ENCODE peak calls at places on chromosomes 6 and 20, in four cellular contexts. G, U, V and I are unnamed samples.

GRCh38 chr6:123116370-123116769 is 120.3 kb downstream of the CLVS2 start:
- DNase-seq in G (no peak), U (no peak), V (no peak), I (no peak)

GRCh38 chr6:170031096-170031471 is 259.8 kb downstream of the DLL1 start:
- DNase-seq in G (peak), U (no peak), V (peak), I (no peak)

GRCh38 chr20:64077876-64078551 is 1.3 kb downstream of the RGS19 start:
- DNase-seq in G (no peak), U (no peak), V (no peak), I (no peak)

GRCh38 chr6:20575125-20575524 is 40.9 kb downstream of the CDKAL1 start:
- DNase-seq in G (no peak), U (no peak), V (no peak), I (no peak)

GRCh38 chr20:59248031-59248684 is 52.3 kb upstream of the EDN3 start:
- DNase-seq in G (no peak), U (no peak), V (no peak), I (no peak)

GRCh38 chr6:156949376-156949775 is 172.2 kb downstream of the ARID1B start:
- DNase-seq in G (no peak), U (no peak), V (no peak), I (no peak)

GRCh38 chr20:11654766-11655165 is 262.9 kb upstream of the BTBD3 start:
- DNase-seq in G (no peak), U (no peak), V (no peak), I (no peak)

GRCh38 chr6:33160728-33161323 is 31.4 kb downstream of the COL11A2 start:
- DNase-seq in G (no peak), U (peak), V (peak), I (no peak)

GRCh38 chr6:62283828-62284411 is 2.1 kb downstream of the KHDRBS2 start:
- DNase-seq in G (no peak), U (no peak), V (no peak), I (peak)

GRCh38 chr6:73394577-73395354 is at the start of gene DDX43:
- DNase-seq in G (peak), U (peak), V (peak), I (no peak)

GRCh38 chr6:28922841-28923317 is 906 bp downstream of the TRIM27 start:
- DNase-seq in G (no peak), U (no peak), V (no peak), I (peak)

GRCh38 chr6:144657691-144658090 is 372.6 kb downstream of the UTRN start:
- DNase-seq in G (no peak), U (no peak), V (no peak), I (no peak)

GRCh38 chr6:157139054-157139708 is 184.1 kb downstream of the TMEM242 start:
- DNase-seq in G (no peak), U (no peak), V (peak), I (no peak)

GRCh38 chr6:53032853-53033252 is 32.4 kb upstream of the FBXO9 start:
- DNase-seq in G (no peak), U (no peak), V (no peak), I (no peak)

GRCh38 chr6:130945401-130945919 is 117.6 kb downstream of the EPB41L2 start:
- DNase-seq in G (no peak), U (no peak), V (no peak), I (no peak)

GRCh38 chr6:10528170-10528981 is 7.2 kb downstream of the GCNT2 start:
- DNase-seq in G (no peak), U (no peak), V (no peak), I (no peak)

GRCh38 chr6:34457392-34457746 is 8.5 kb upstream of the PACSIN1 start:
- DNase-seq in G (no peak), U (no peak), V (no peak), I (no peak)

GRCh38 chr6:82216549-82216948 is 31.0 kb downstream of the IBTK start:
- DNase-seq in G (no peak), U (no peak), V (no peak), I (no peak)

GRCh38 chr20:6802227-6802626 is 34.7 kb downstream of the BMP2 start:
- DNase-seq in G (no peak), U (no peak), V (no peak), I (no peak)

GRCh38 chr20:1566701-1567100 is 9.2 kb upstream of the SIRPD start:
- DNase-seq in G (no peak), U (no peak), V (no peak), I (no peak)

GRCh38 chr6:102841055-102841454 is 1447.5 kb downstream of the GRIK2 start:
- DNase-seq in G (no peak), U (no peak), V (no peak), I (no peak)

GRCh38 chr6:150091466-150091865 is 22.5 kb upstream of the ULBP3 start:
- DNase-seq in G (no peak), U (no peak), V (no peak), I (no peak)

GRCh38 chr20:64194269-64194668 is 30.0 kb downstream of the MYT1 start:
- DNase-seq in G (no peak), U (no peak), V (no peak), I (no peak)

GRCh38 chr6:20400476-20401402 is 940 bp upstream of the E2F3 start:
- DNase-seq in G (no peak), U (no peak), V (peak), I (peak)

GRCh38 chr6:6414946-6415345 is 94.5 kb upstream of the F13A1 start:
- DNase-seq in G (no peak), U (no peak), V (no peak), I (no peak)

GRCh38 chr6:26470643-26471042 is 12.9 kb downstream of the BTN2A1 start:
- DNase-seq in G (no peak), U (no peak), V (no peak), I (no peak)

GRCh38 chr20:4925842-4926530 is 75.3 kb downstream of the SLC23A2 start:
- DNase-seq in G (no peak), U (no peak), V (no peak), I (no peak)

GRCh38 chr20:420169-420620 is 12.1 kb downstream of the RBCK1 start:
- DNase-seq in G (no peak), U (no peak), V (no peak), I (no peak)

GRCh38 chr20:6140947-6141346 is 18.1 kb upstream of the FERMT1 start:
- DNase-seq in G (no peak), U (no peak), V (peak), I (no peak)

GRCh38 chr6:12150812-12151432 is 138.8 kb downstream of the HIVEP1 start:
- DNase-seq in G (no peak), U (no peak), V (peak), I (peak)

GRCh38 chr20:4130404-4131189 is 115.2 kb upstream of the RNF24 start:
- DNase-seq in G (no peak), U (no peak), V (no peak), I (no peak)

GRCh38 chr6:109853426-109853825 is 124.7 kb upstream of the GPR6 start:
- DNase-seq in G (no peak), U (no peak), V (no peak), I (no peak)

GRCh38 chr6:170011233-170012142 is 260.1 kb downstream of the ERMARD start:
- DNase-seq in G (no peak), U (no peak), V (no peak), I (no peak)

GRCh38 chr20:47535088-47535487 is 33.4 kb downstream of the NCOA3 start:
- DNase-seq in G (no peak), U (no peak), V (peak), I (peak)
- TF ChIP-seq CTCF in G (no peak), U (peak), V (peak), I (no peak)

GRCh38 chr6:163711615-163712568 is 297.4 kb downstream of the QKI start:
- DNase-seq in G (no peak), U (no peak), V (no peak), I (no peak)
- TF ChIP-seq CTCF in G (no peak), U (peak), V (no peak), I (no peak)

DNA sequence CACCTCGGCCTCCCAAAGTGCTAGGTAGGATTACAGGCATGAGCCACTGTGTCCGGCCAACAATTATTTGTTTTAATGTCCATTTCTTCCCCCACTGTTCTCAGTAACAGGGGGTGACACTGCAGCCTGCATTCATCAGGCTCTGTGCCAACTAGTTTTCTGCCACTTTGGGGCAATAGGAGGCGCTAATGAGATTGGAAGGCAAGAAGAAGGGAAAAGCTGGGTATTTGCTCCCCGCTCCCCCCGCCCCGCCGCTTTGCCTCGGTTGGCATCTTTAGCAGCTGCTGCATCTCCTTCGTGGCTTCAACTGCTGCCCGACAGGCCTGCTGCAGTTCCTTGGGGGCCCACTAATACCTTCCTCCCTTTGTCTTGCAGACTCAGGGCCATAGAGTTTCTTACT is 35.0 kb upstream of the MDGA1 start:
- DNase-seq in G (no peak), U (no peak), V (peak), I (no peak)
- TF ChIP-seq CTCF in G (no peak), U (no peak), V (peak), I (no peak)

DNA sequence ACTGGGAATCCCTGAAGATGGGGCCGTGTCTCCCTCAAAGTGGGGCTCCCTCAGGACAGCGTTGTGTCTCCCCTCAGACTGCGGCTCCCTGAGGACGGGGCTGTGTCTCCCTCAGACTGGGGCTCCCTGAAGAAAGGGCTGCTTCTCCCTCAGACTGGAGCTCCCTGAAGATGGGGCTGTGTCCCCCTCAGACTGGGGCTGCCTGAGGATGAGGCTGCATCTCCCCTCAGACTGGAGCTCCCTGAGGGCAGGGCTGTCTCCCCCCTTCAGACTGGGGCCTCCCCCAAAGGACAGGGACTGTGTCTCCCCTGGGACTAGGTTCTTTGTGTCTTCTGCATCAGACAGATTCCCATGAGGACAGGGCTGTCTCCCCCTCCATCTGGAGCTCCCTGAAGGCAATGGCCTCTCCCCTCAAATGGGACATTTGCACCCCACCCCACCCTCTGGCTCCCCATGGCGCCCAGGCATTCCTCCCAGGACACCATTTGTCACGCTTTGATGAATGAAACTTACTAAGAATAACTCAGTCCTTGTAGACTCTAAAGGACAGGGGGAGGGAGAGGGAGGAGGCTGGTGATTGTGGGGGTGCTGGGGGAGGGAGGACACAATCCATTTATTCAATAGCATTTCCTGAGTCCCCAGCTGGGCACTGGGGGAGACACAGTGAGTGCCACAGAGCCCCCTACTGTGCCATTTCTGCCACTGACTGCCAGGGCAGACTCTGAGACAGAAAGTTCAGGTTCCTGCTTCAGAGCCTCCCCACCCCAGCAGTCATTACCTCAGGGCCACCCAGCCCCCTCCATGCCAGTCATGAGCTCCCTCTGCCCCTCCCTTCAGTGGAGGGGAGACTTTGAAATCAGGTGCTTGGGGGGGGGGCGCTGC is 122.4 kb downstream of the MRPL14 start:
- DNase-seq in G (no peak), U (no peak), V (no peak), I (no peak)
- TF ChIP-seq CTCF in G (no peak), U (peak), V (no peak), I (no peak)

DNA sequence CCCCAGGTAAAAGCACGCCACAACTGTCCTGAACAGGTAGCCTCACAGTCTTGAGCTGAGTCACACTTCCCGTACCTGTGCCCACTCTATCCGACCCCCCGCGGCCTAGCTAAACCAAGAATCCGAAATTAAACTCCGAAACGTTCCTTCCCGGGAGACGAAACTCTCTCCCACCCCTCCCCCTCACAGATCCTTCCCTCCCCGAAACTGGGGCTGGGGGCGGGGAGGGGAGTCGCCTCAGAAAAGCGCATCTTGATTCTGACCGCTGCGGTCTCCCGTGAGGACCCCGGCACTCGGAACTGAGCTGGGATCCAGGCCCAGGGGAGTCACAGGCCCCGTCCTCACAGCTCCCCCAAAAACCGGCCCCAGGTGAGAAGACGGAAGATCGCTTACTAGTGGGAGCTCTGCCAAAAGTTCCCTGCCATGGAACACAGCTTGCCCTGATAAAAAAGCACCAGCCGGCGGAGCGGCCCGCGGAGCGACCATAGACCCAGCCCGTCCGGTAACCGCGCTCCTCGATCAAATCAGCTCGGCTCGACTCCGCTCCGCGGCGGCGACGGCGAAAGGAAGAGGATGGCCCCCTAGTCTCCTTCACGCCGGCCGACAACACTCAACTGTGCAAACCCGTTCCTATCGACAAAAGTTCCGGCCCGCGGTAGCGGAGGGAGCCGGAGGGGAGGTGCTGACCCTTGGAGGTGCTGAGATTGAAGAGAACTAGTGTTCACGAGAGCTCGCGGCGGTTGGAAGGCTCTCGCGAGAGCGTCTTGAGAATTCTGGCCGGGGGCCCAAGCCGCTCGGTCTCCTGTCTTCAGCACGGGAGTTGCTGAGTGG is at the start of gene CCNC:
- DNase-seq in G (peak), U (peak), V (peak), I (peak)
- TF ChIP-seq CTCF in G (no peak), U (peak), V (no peak), I (no peak)

GRCh38 chr20:32522525-32522774 is 62.7 kb downstream of the NOL4L start:
- DNase-seq in G (no peak), U (no peak), V (no peak), I (no peak)
- TF ChIP-seq CTCF in G (no peak), U (no peak), V (no peak), I (no peak)

GRCh38 chr6:5112065-5112799 is 27.1 kb downstream of the PPP1R3G start:
- DNase-seq in G (no peak), U (no peak), V (no peak), I (no peak)

GRCh38 chr6:5116243-5116991 is 31.3 kb downstream of the PPP1R3G start:
- DNase-seq in G (no peak), U (no peak), V (no peak), I (no peak)

GRCh38 chr6:5111626-5112025 is 26.5 kb downstream of the PPP1R3G start:
- DNase-seq in G (no peak), U (no peak), V (no peak), I (no peak)

GRCh38 chr6:5113096-5113495 is 28.0 kb downstream of the PPP1R3G start:
- DNase-seq in G (no peak), U (no peak), V (no peak), I (no peak)

DNA sequence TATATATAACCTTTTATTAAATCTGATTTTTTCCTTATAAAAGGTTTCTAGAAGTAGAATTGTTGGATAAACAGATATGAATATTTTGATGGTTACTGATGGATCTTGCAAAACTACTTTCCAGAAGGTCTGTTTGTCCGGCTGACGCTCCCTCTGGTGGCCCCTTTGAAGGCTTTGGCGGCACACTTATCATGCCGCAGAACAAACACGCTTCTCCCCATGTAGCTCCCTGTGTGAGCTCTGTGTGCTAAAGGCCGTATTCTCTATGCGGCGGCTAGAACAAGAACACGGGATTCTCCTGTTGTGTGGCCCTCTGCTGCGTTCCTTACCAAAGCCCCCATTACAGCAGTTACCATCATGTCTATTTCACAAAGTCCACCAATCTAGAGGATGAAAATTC is 30.0 kb downstream of the PPP1R3G start:
- DNase-seq in G (no peak), U (no peak), V (no peak), I (no peak)
- TF ChIP-seq CTCF in G (no peak), U (peak), V (no peak), I (no peak)

DNA sequence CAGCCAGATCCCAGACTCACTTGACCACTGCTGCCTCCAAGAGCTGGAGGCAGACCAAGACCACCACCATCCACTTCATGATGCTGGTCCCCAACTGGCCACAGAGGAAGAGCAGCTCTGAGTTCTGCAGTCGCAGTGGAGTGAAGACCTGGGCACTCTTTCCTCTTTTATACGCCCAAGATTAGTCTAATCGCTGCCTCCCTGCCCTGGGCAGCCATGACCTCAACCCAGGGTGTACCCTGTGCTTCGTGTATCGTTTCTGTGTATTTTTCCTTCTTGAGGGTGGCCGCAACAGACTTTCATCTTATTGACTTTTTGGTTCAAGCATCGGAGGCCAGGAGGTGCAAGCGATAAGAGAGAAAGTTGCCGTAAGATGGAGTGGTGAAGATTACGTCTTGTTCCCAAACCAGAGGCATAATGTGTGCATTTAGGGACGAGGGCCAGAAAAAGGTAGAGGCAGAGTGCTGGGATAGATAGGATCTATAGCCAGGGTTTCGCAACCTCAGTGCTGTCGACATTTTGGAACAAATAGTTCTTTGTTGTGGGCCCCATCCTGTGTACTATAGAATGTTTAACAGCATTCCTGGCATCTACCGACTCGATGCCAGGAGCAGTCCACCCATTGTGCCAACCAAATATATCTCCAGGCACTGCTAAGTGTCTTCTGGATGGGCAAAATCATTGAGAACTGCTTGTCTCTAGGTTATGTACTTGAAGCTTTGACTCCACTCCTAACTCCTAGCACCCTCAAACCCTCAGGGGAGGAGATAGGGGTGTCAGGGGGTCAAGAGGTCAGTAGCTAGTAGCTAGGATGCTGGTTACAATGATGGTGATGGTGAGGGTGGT is at the start of gene PGC:
- DNase-seq in G (no peak), U (no peak), V (no peak), I (no peak)
- TF ChIP-seq CTCF in G (no peak), U (no peak), V (no peak), I (no peak)